ENCODE peak calls at places on chromosomes 16 and 17, in seven cellular contexts. One of them, this sample, is unnamed.

GRCh38 chr17:82089723-82090548 is 8.1 kb downstream of the FASN start:
- DNase-seq in ovary: no peak
- DNase-seq in stomach: no peak
- DNase-seq in transverse colon: no peak
- DNase-seq in A549: no peak
- DNase-seq in SK-N-SH: no peak
- DNase-seq in K562: no peak
- DNase-seq in this sample: no peak

GRCh38 chr17:42180922-42181850 is at the start of gene KCNH4:
- DNase-seq in transverse colon: peak
- DNase-seq in SK-N-SH: peak
- DNase-seq in stomach: peak
- DNase-seq in A549: peak
- DNase-seq in ovary: peak
- DNase-seq in K562: peak
- DNase-seq in this sample: no peak

GRCh38 chr17:41919840-41920579 is 1.3 kb upstream of the ACLY start:
- DNase-seq in transverse colon: no peak
- DNase-seq in ovary: peak
- DNase-seq in SK-N-SH: no peak
- DNase-seq in K562: peak
- DNase-seq in A549: peak
- DNase-seq in stomach: no peak
- DNase-seq in this sample: no peak

GRCh38 chr17:50289268-50289667 is 15.0 kb downstream of the TMEM92 start:
- DNase-seq in stomach: no peak
- DNase-seq in K562: no peak
- DNase-seq in A549: no peak
- DNase-seq in transverse colon: no peak
- DNase-seq in ovary: no peak
- DNase-seq in SK-N-SH: no peak
- DNase-seq in this sample: no peak

GRCh38 chr17:13476722-13477121 is 125.0 kb downstream of the HS3ST3A1 start:
- DNase-seq in A549: no peak
- DNase-seq in SK-N-SH: no peak
- DNase-seq in ovary: no peak
- DNase-seq in stomach: no peak
- DNase-seq in transverse colon: no peak
- DNase-seq in K562: no peak
- DNase-seq in this sample: no peak

GRCh38 chr16:29023279-29024278 is 38.7 kb downstream of the LAT start:
- DNase-seq in ovary: no peak
- DNase-seq in K562: no peak
- DNase-seq in stomach: no peak
- DNase-seq in A549: no peak
- DNase-seq in transverse colon: no peak
- DNase-seq in SK-N-SH: no peak
- DNase-seq in this sample: no peak

GRCh38 chr17:17599965-17600364 is 8.5 kb upstream of the PEMT start:
- DNase-seq in SK-N-SH: no peak
- DNase-seq in ovary: no peak
- DNase-seq in A549: no peak
- DNase-seq in K562: peak
- DNase-seq in stomach: no peak
- DNase-seq in transverse colon: no peak
- DNase-seq in this sample: no peak

GRCh38 chr17:57296231-57296630 is 39.9 kb downstream of the MSI2 start:
- DNase-seq in SK-N-SH: no peak
- DNase-seq in ovary: no peak
- DNase-seq in K562: no peak
- DNase-seq in stomach: no peak
- DNase-seq in transverse colon: no peak
- DNase-seq in A549: no peak
- DNase-seq in this sample: no peak

GRCh38 chr17:6269474-6269873 is 165.4 kb downstream of the AIPL1 start:
- DNase-seq in stomach: no peak
- DNase-seq in K562: peak
- DNase-seq in A549: peak
- DNase-seq in transverse colon: peak
- DNase-seq in SK-N-SH: no peak
- DNase-seq in ovary: no peak
- DNase-seq in this sample: no peak

GRCh38 chr17:5553479-5553878 is 30.8 kb downstream of the NLRP1 start:
- DNase-seq in stomach: no peak
- DNase-seq in K562: no peak
- DNase-seq in SK-N-SH: no peak
- DNase-seq in A549: no peak
- DNase-seq in ovary: no peak
- DNase-seq in transverse colon: no peak
- DNase-seq in this sample: peak

GRCh38 chr17:51056813-51057510 is 63.7 kb downstream of the SPAG9 start:
- DNase-seq in SK-N-SH: peak
- DNase-seq in ovary: peak
- DNase-seq in A549: peak
- DNase-seq in K562: peak
- DNase-seq in transverse colon: no peak
- DNase-seq in stomach: no peak
- DNase-seq in this sample: no peak

GRCh38 chr16:84527486-84528269 is 23.2 kb upstream of the MEAK7 start:
- DNase-seq in stomach: no peak
- DNase-seq in A549: no peak
- DNase-seq in SK-N-SH: no peak
- DNase-seq in transverse colon: no peak
- DNase-seq in K562: no peak
- DNase-seq in ovary: no peak
- DNase-seq in this sample: no peak

GRCh38 chr16:4288148-4288921 is 15.5 kb upstream of the TFAP4 start:
- DNase-seq in K562: peak
- DNase-seq in A549: peak
- DNase-seq in stomach: peak
- DNase-seq in transverse colon: peak
- DNase-seq in ovary: peak
- DNase-seq in SK-N-SH: peak
- DNase-seq in this sample: no peak

GRCh38 chr17:74429604-74430384 is 2.1 kb upstream of the GPRC5C start:
- DNase-seq in A549: no peak
- DNase-seq in transverse colon: peak
- DNase-seq in K562: no peak
- DNase-seq in ovary: peak
- DNase-seq in stomach: peak
- DNase-seq in SK-N-SH: no peak
- DNase-seq in this sample: no peak

GRCh38 chr16:72819345-72819744 is 228.6 kb downstream of the ZFHX3 start:
- DNase-seq in stomach: no peak
- DNase-seq in A549: no peak
- DNase-seq in SK-N-SH: no peak
- DNase-seq in transverse colon: no peak
- DNase-seq in K562: no peak
- DNase-seq in ovary: no peak
- DNase-seq in this sample: no peak

GRCh38 chr16:83996481-83997252 is 28.6 kb downstream of the NECAB2 start:
- DNase-seq in K562: no peak
- DNase-seq in A549: no peak
- DNase-seq in SK-N-SH: no peak
- DNase-seq in ovary: no peak
- DNase-seq in transverse colon: no peak
- DNase-seq in stomach: no peak
- DNase-seq in this sample: no peak

GRCh38 chr17:60947100-60947499 is 269.4 kb downstream of the BCAS3 start:
- DNase-seq in ovary: no peak
- DNase-seq in stomach: no peak
- DNase-seq in A549: no peak
- DNase-seq in K562: no peak
- DNase-seq in transverse colon: no peak
- DNase-seq in SK-N-SH: peak
- DNase-seq in this sample: no peak

GRCh38 chr17:43753488-43754129 is 5.0 kb downstream of the SOST start:
- DNase-seq in stomach: no peak
- DNase-seq in transverse colon: no peak
- DNase-seq in K562: peak
- DNase-seq in ovary: no peak
- DNase-seq in A549: no peak
- DNase-seq in SK-N-SH: no peak
- DNase-seq in this sample: no peak

GRCh38 chr16:35599429-35600165 is 2140.2 kb downstream of the TP53TG3F start:
- DNase-seq in A549: no peak
- DNase-seq in SK-N-SH: no peak
- DNase-seq in transverse colon: no peak
- DNase-seq in K562: no peak
- DNase-seq in stomach: no peak
- DNase-seq in ovary: no peak
- DNase-seq in this sample: peak

GRCh38 chr16:80948886-80949502 is 57.7 kb downstream of the CMC2 start:
- DNase-seq in K562: peak
- DNase-seq in SK-N-SH: peak
- DNase-seq in A549: peak
- DNase-seq in transverse colon: peak
- DNase-seq in ovary: no peak
- DNase-seq in stomach: no peak
- DNase-seq in this sample: peak

GRCh38 chr17:41492351-41492750 is 2.6 kb upstream of the KRT36 start:
- DNase-seq in transverse colon: no peak
- DNase-seq in ovary: peak
- DNase-seq in K562: no peak
- DNase-seq in stomach: no peak
- DNase-seq in A549: no peak
- DNase-seq in SK-N-SH: no peak
- DNase-seq in this sample: no peak

GRCh38 chr16:61890346-61890745 is 145.9 kb downstream of the CDH8 start:
- DNase-seq in K562: no peak
- DNase-seq in stomach: no peak
- DNase-seq in ovary: no peak
- DNase-seq in transverse colon: no peak
- DNase-seq in A549: peak
- DNase-seq in SK-N-SH: no peak
- DNase-seq in this sample: no peak

GRCh38 chr16:57950382-57950781 is 20.5 kb downstream of the CNGB1 start:
- DNase-seq in stomach: no peak
- DNase-seq in ovary: no peak
- DNase-seq in transverse colon: no peak
- DNase-seq in SK-N-SH: no peak
- DNase-seq in A549: no peak
- DNase-seq in K562: no peak
- DNase-seq in this sample: no peak

GRCh38 chr17:77371888-77372443 is 231.2 kb downstream of the SEC14L1 start:
- DNase-seq in ovary: no peak
- DNase-seq in transverse colon: no peak
- DNase-seq in stomach: no peak
- DNase-seq in A549: no peak
- DNase-seq in K562: no peak
- DNase-seq in SK-N-SH: no peak
- DNase-seq in this sample: no peak

GRCh38 chr17:77370536-77370935 is 229.8 kb downstream of the SEC14L1 start:
- DNase-seq in stomach: no peak
- DNase-seq in K562: no peak
- DNase-seq in A549: no peak
- DNase-seq in SK-N-SH: no peak
- DNase-seq in transverse colon: no peak
- DNase-seq in ovary: no peak
- DNase-seq in this sample: no peak

GRCh38 chr17:77372444-77373297 is 231.9 kb downstream of the SEC14L1 start:
- DNase-seq in ovary: peak
- DNase-seq in transverse colon: peak
- DNase-seq in A549: no peak
- DNase-seq in SK-N-SH: peak
- DNase-seq in K562: peak
- DNase-seq in stomach: peak
- DNase-seq in this sample: no peak

GRCh38 chr17:77369544-77369971 is 228.8 kb downstream of the SEC14L1 start:
- DNase-seq in K562: peak
- DNase-seq in stomach: no peak
- DNase-seq in SK-N-SH: no peak
- DNase-seq in ovary: no peak
- DNase-seq in transverse colon: no peak
- DNase-seq in A549: no peak
- DNase-seq in this sample: no peak

GRCh38 chr17:77371117-77371887 is 230.5 kb downstream of the SEC14L1 start:
- DNase-seq in K562: no peak
- DNase-seq in ovary: no peak
- DNase-seq in SK-N-SH: no peak
- DNase-seq in A549: no peak
- DNase-seq in stomach: peak
- DNase-seq in transverse colon: no peak
- DNase-seq in this sample: no peak
- TF ChIP-seq EP300 in K562: no peak
- TF ChIP-seq EP300 in ovary: no peak
- TF ChIP-seq EP300 in SK-N-SH: no peak
- TF ChIP-seq EP300 in A549: no peak
- TF ChIP-seq EP300 in stomach: no peak
- TF ChIP-seq EP300 in transverse colon: no peak
- TF ChIP-seq EP300 in this sample: no peak

DNA sequence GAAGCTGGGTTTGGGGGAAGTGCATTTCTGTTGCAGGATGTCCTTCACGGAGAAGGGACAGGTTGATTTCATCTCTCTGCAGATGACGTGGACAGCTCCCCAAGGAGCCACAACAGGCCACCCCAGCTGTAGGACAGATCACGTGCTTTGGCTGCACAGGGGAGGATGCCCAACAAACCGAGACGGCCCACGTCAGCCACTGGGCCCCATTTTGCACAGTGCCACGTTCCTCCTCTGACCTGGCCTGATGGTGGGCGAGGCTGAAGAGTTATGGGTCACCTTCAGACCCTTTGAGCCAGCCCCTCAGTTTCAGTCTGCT is 9.0 kb upstream of the RHBDL3 start:
- DNase-seq in A549: no peak
- DNase-seq in ovary: no peak
- DNase-seq in stomach: no peak
- DNase-seq in SK-N-SH: no peak
- DNase-seq in transverse colon: no peak
- DNase-seq in K562: no peak
- DNase-seq in this sample: no peak
- H3K4me3 ChIP-seq in A549: no peak
- H3K4me3 ChIP-seq in ovary: no peak
- H3K4me3 ChIP-seq in stomach: no peak
- H3K4me3 ChIP-seq in SK-N-SH: no peak
- H3K4me3 ChIP-seq in transverse colon: no peak
- H3K4me3 ChIP-seq in K562: no peak
- H3K4me3 ChIP-seq in this sample: no peak

GRCh38 chr17:1764274-1764673 is 2.4 kb downstream of the SERPINF1 start:
- DNase-seq in stomach: peak
- DNase-seq in A549: no peak
- DNase-seq in K562: no peak
- DNase-seq in transverse colon: peak
- DNase-seq in SK-N-SH: no peak
- DNase-seq in ovary: peak
- DNase-seq in this sample: peak
- TF ChIP-seq EP300 in stomach: no peak
- TF ChIP-seq EP300 in A549: no peak
- TF ChIP-seq EP300 in K562: no peak
- TF ChIP-seq EP300 in transverse colon: no peak
- TF ChIP-seq EP300 in SK-N-SH: no peak
- TF ChIP-seq EP300 in ovary: no peak
- TF ChIP-seq EP300 in this sample: no peak

DNA sequence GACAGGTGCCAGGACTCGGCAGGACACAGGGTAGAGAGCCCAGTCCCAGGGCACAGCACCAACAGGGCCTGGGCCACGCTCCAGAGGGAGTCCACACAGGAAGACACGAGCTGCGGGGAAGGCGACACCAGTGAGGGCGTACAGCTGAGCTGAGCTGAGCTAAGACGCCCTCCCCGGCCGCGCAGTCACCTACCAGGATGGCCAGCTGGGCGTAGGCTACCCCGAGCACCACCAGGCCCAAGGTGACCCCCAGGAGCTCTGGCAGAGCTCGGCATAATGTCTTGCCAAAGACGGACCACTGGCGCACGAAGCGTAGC is 42.7 kb downstream of the TSC2 start:
- DNase-seq in A549: no peak
- DNase-seq in SK-N-SH: no peak
- DNase-seq in stomach: peak
- DNase-seq in transverse colon: peak
- DNase-seq in ovary: no peak
- DNase-seq in K562: no peak
- DNase-seq in this sample: no peak
- H3K4me3 ChIP-seq in A549: no peak
- H3K4me3 ChIP-seq in SK-N-SH: no peak
- H3K4me3 ChIP-seq in stomach: peak
- H3K4me3 ChIP-seq in transverse colon: no peak
- H3K4me3 ChIP-seq in ovary: no peak
- H3K4me3 ChIP-seq in K562: no peak
- H3K4me3 ChIP-seq in this sample: no peak

This sample was measured in esophagus muscularis mucosa.